ENCODE peak calls at places on chromosomes 3 and 15, in five cellular contexts. F is activated naive CD4-positive, alpha-beta T cell treated with anti-CD3 and anti-CD28 coated beads, Interleukin-2, amount 10 ng/mL, durations not matched to agents 7 days and 5 days; R is HFFc6; N is neuronal stem cell; X is AG04450. G is an unnamed sample.

GRCh38 chr3:73924063-73924462 is 299.3 kb upstream of the PDZRN3 start:
- DNase-seq in F (no peak), R (no peak), N (no peak), X (no peak), G (no peak)

GRCh38 chr3:36557021-36557707 is 176.9 kb downstream of the STAC start:
- DNase-seq in F (no peak), R (no peak), N (no peak), X (no peak), G (no peak)

GRCh38 chr3:37520802-37521350 is 340.8 kb upstream of the CTDSPL start:
- DNase-seq in F (no peak), R (no peak), N (no peak), X (no peak), G (no peak)

GRCh38 chr15:84747423-84748273 is 744 bp upstream of the ZNF592 start:
- DNase-seq in F (peak; percentile 81), R (peak; percentile 70), N (peak; percentile 62), X (no peak), G (peak; percentile 79)

GRCh38 chr15:100671858-100672543 is 69.6 kb downstream of the ASB7 start:
- DNase-seq in F (no peak), R (peak; percentile 44), N (no peak), X (no peak), G (no peak)

GRCh38 chr3:57752307-57752706 is 3.8 kb upstream of the SLMAP start:
- DNase-seq in F (no peak), R (peak; percentile 8), N (no peak), X (no peak), G (no peak)

GRCh38 chr3:59809016-59809415 is 759.2 kb upstream of the CFAP20DC start:
- DNase-seq in F (no peak), R (peak; percentile 1), N (no peak), X (peak; percentile 56), G (no peak)

GRCh38 chr15:101046826-101047225 is 127.7 kb downstream of the LRRK1 start:
- DNase-seq in F (no peak), R (no peak), N (no peak), X (no peak), G (no peak)

GRCh38 chr15:52789601-52790165 is 453 bp downstream of the ONECUT1 start:
- DNase-seq in F (no peak), R (no peak), N (peak; percentile 33), X (no peak), G (no peak)

GRCh38 chr15:71485094-71485693 is 325.2 kb upstream of the NR2E3 start:
- DNase-seq in F (no peak), R (no peak), N (no peak), X (no peak), G (no peak)